ENCODE peak calls at places on chromosomes 6 and 20, in seven cellular contexts. B is NB4, W is foreskin fibroblast, K is colonic mucosa, M is HL-60, U is endothelial cell, N is progenitor cell of endocrine pancreas. O is an unnamed sample.

GRCh38 chr6:43089874-43090556 is 13.9 kb downstream of the PTK7 start:
- DNase-seq in N (no peak), W (peak; percentile 68), K (no peak), B (no peak), U (no peak), M (no peak), O (no peak)

GRCh38 chr6:140988780-140989179 is 1143.9 kb upstream of the GJE1 start:
- DNase-seq in M (no peak), K (no peak), B (no peak), N (no peak), W (no peak), U (no peak), O (no peak)

GRCh38 chr6:151098166-151098565 is 141.6 kb upstream of the AKAP12 start:
- DNase-seq in W (no peak), M (no peak), B (no peak), N (no peak), K (no peak), U (no peak), O (no peak)

GRCh38 chr6:15491255-15491985 is 171.4 kb downstream of the DTNBP1 start:
- DNase-seq in B (peak; percentile 69), M (peak; percentile 25), W (peak; percentile 93), N (peak; percentile 31), K (peak; percentile 78), U (peak; percentile 73), O (no peak)

GRCh38 chr6:88636871-88637270 is 326.5 kb downstream of the RNGTT start:
- DNase-seq in N (no peak), K (no peak), M (no peak), U (no peak), B (no peak), W (no peak), O (no peak)

GRCh38 chr6:70337379-70338073 is 34.6 kb upstream of the COL9A1 start:
- DNase-seq in K (no peak), M (no peak), U (no peak), W (no peak), N (no peak), B (no peak), O (no peak)

GRCh38 chr6:52399511-52400315 is 20.4 kb upstream of the EFHC1 start:
- DNase-seq in M (no peak), U (peak; percentile 40), B (peak; percentile 70), N (no peak), W (peak; percentile 79), K (peak; percentile 60), O (no peak)

GRCh38 chr20:23141016-23141415 is 54.9 kb upstream of the CD93 start:
- DNase-seq in B (no peak), N (no peak), U (no peak), M (no peak), K (no peak), W (no peak), O (no peak)

GRCh38 chr6:43714311-43715055 is 26.9 kb upstream of the MRPS18A start:
- DNase-seq in W (peak; percentile 61), U (no peak), K (no peak), B (peak; percentile 69), N (no peak), M (no peak), O (peak; percentile 91)

GRCh38 chr6:166440729-166441128 is 58.0 kb upstream of the MPC1 start:
- DNase-seq in M (no peak), U (no peak), K (no peak), B (no peak), W (no peak), N (no peak), O (no peak)

GRCh38 chr6:166443166-166443565 is 60.4 kb upstream of the MPC1 start:
- DNase-seq in U (no peak), K (no peak), M (no peak), N (no peak), W (no peak), B (no peak), O (no peak)

GRCh38 chr6:166442131-166442530 is 59.4 kb upstream of the MPC1 start:
- DNase-seq in N (no peak), B (no peak), U (no peak), M (no peak), W (no peak), K (no peak), O (no peak)

GRCh38 chr6:166440106-166440505 is 57.4 kb upstream of the MPC1 start:
- DNase-seq in K (no peak), W (no peak), M (no peak), B (no peak), N (no peak), U (no peak), O (no peak)

GRCh38 chr6:166441641-166442078 is 58.9 kb upstream of the MPC1 start:
- DNase-seq in K (no peak), W (no peak), U (no peak), B (no peak), M (no peak), N (no peak), O (no peak)
- TF ChIP-seq CTCF in K (no peak), W (no peak), U (no peak), B (no peak), M (no peak), N (no peak), O (no peak)

GRCh38 chr6:159719287-159719686 is 8.0 kb upstream of the WTAP start:
- DNase-seq in K (no peak), W (no peak), M (no peak), N (no peak), U (no peak), B (peak; percentile 48), O (no peak)
- TF ChIP-seq CTCF in K (no peak), W (no peak), M (no peak), N (no peak), U (no peak), B (no peak), O (no peak)

DNA sequence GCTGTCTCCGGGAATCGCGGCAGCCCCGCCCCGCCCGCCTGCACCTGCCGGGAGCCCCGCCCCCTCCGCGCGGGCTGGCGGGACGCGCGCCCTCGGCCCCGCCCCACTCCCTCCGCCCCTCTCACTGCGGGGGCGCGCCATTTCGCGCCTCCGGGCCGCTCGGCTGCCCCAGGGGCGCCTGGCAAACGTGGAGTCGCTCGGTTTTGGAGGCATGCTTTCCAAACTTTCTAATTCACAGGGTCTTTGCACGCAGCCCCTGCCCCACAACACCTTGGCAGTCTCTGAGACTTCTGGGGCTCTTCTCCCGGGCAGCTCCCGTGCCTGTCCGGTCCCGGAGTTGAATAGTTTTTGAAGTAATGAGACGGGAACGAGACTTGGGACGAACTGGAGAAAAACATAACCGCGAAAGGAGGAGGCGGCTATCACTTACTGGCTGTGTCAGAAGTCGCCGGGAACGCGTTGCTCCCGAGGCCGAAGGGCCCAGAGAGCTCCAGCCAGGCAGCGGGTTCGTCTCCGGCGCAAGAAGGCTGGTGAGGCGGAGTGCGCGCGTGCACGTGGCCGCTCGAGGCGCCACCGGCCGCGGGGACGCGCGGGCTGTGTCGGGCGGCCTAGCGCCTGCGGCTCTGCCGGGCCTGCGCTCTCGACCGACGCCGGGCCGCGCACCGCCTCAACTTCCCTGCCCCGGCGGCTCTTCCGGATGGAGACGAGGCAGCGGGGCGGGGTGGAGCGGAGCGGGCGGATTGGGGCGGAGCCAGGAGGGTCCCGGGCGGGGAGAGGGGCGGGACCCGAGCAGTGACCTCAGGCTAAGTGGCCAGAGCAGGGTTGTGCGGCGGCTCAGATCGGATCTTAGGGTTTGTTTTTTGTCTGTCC is at the start of gene MCM9:
- DNase-seq in M (peak; percentile 62), U (peak; percentile 96), W (peak; percentile 95), B (peak; percentile 96), N (peak; percentile 83), K (peak; percentile 94), O (peak; percentile 91)
- TF ChIP-seq CTCF in M (no peak), U (no peak), W (no peak), B (no peak), N (no peak), K (no peak), O (no peak)

GRCh38 chr20:31740656-31741323 is 1.7 kb downstream of the TPX2 start:
- DNase-seq in K (no peak), M (no peak), U (no peak), W (no peak), N (no peak), B (no peak), O (no peak)

GRCh38 chr20:31739550-31739863 is 417 bp downstream of the TPX2 start:
- DNase-seq in N (no peak), W (no peak), K (no peak), U (no peak), M (no peak), B (no peak), O (no peak)

GRCh38 chr20:31740208-31740607 is 1.1 kb downstream of the TPX2 start:
- DNase-seq in N (no peak), K (no peak), W (peak; percentile 77), U (no peak), M (peak; percentile 49), B (peak; percentile 61), O (no peak)

GRCh38 chr20:31738729-31739549 is at the start of gene TPX2:
- DNase-seq in M (peak; percentile 95), U (peak; percentile 92), B (peak; percentile 98), N (peak; percentile 92), W (peak; percentile 98), K (peak; percentile 96), O (peak; percentile 97)
- TF ChIP-seq CTCF in M (no peak), U (no peak), B (no peak), N (peak; percentile 53), W (no peak), K (no peak), O (peak; percentile 20)

DNA sequence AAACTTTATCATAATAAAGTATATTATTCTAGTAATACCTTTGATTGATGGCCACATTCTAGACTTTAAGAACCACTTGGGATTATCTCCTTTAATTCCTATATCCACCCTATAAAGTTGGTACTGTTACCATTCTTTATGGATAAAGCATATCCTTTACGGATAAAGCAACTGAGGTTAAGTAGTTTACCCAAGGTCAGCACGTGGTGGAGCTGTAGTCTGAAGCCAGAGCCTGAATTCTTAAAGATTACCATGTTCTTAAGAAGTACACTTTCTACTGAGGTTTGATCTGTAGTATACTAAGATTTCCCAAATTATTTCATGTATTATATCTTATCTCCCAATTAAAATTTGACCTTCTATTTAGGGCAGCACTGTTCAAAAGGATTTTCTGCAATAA is 3.0 kb upstream of the NCOA7 start:
- DNase-seq in W (peak; percentile 68), M (no peak), B (no peak), U (no peak), K (no peak), N (no peak), O (no peak)
- TF ChIP-seq CTCF in W (peak; percentile 13), M (no peak), B (no peak), U (no peak), K (no peak), N (peak; percentile 30), O (peak; percentile 40)

DNA sequence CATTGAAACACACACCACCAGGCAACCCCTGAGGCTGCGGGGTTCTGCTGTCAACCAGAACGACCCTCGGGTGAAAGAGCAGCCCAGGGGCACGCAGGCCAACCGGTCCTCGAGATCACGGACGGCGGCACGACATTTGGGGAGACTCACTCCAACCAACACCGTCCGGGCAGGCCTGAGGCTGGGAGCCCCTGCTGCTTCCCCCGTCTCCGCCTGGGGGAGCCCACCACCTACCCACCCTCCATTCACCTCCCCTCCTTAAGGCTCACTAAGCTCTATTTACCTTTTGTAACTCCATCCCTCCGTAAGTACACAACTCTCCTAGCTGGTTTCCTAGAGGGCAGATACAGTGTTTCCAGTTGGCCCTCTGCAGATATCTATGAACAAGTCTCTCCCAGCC is 971.3 kb upstream of the DEFB115 start:
- DNase-seq in W (no peak), B (no peak), K (no peak), U (no peak), N (no peak), M (no peak), O (no peak)
- TF ChIP-seq CTCF in W (no peak), B (no peak), K (no peak), U (no peak), N (no peak), M (no peak), O (no peak)

O was measured in osteocyte.